ENCODE peak calls at places on chromosome 12, in four cellular contexts. L is prostate gland, F is ovary, X is GM23338. M is an unnamed sample.
A peak's percentile ranks its signal among the peaks of the same experiment; 100 is the strongest.

GRCh38 chr12:115199831-115200230 is 515.9 kb upstream of the TBX3 start:
- DNase-seq in L (no peak), F (no peak), X (no peak), M (no peak)

GRCh38 chr12:4417471-4417870 is 28.1 kb downstream of the FGF6 start:
- DNase-seq in L (no peak), F (no peak), X (peak; percentile 23), M (no peak)

GRCh38 chr12:90065301-90065801 is 356.7 kb upstream of the ATP2B1 start:
- DNase-seq in L (no peak), F (no peak), X (peak; percentile 5), M (no peak)

GRCh38 chr12:115398311-115398781 is 714.4 kb upstream of the TBX3 start:
- DNase-seq in L (no peak), F (no peak), X (no peak), M (no peak)

GRCh38 chr12:106125351-106126085 is 13.2 kb downstream of the NUAK1 start:
- DNase-seq in L (no peak), F (no peak), X (no peak), M (no peak)

GRCh38 chr12:19236656-19237055 is 107.1 kb downstream of the PLEKHA5 start:
- DNase-seq in L (no peak), F (no peak), X (no peak), M (no peak)

GRCh38 chr12:132804426-132804861 is 24.2 kb downstream of the GOLGA3 start:
- DNase-seq in L (peak; percentile 35), F (no peak), X (peak; percentile 21), M (no peak)

GRCh38 chr12:62613092-62613491 is 146.5 kb downstream of the MON2 start:
- DNase-seq in L (no peak), F (no peak), X (no peak), M (no peak)

GRCh38 chr12:20212658-20213387 is 155.5 kb upstream of the PDE3A start:
- DNase-seq in L (peak; percentile 54), F (peak; percentile 85), X (peak; percentile 90), M (peak; percentile 93)

GRCh38 chr12:51528852-51529545 is 62.0 kb upstream of the SCN8A start:
- DNase-seq in L (no peak), F (no peak), X (peak; percentile 7), M (no peak)

GRCh38 chr12:48069253-48069652 is 36.6 kb downstream of the SENP1 start:
- DNase-seq in L (no peak), F (no peak), X (no peak), M (no peak)

GRCh38 chr12:62737201-62737600 is 197.7 kb downstream of the PPM1H start:
- DNase-seq in L (no peak), F (no peak), X (no peak), M (no peak)

GRCh38 chr12:132503611-132504204 is 13.8 kb downstream of the FBRSL1 start:
- DNase-seq in L (no peak), F (no peak), X (no peak), M (no peak)

GRCh38 chr12:64216239-64216638 is 5.9 kb downstream of the KICS2 start:
- DNase-seq in L (no peak), F (no peak), X (no peak), M (no peak)

GRCh38 chr12:48422060-48422459 is 50.3 kb upstream of the ANP32D start:
- DNase-seq in L (no peak), F (no peak), X (no peak), M (no peak)

GRCh38 chr12:69583203-69583602 is 2.1 kb upstream of the CCT2 start:
- DNase-seq in L (no peak), F (no peak), X (peak; percentile 75), M (no peak)

GRCh38 chr12:94565683-94566082 is 84.7 kb downstream of the TMCC3 start:
- DNase-seq in L (no peak), F (no peak), X (no peak), M (no peak)

GRCh38 chr12:80966001-80966400 is 28.3 kb upstream of the LIN7A start:
- DNase-seq in L (no peak), F (no peak), X (peak; percentile 80), M (no peak)

GRCh38 chr12:9948606-9949286 is 16.6 kb upstream of the CLEC2A start:
- DNase-seq in L (no peak), F (no peak), X (no peak), M (no peak)

GRCh38 chr12:77049767-77050353 is 15.5 kb downstream of the E2F7 start:
- DNase-seq in L (peak; percentile 39), F (no peak), X (peak; percentile 68), M (no peak)

GRCh38 chr12:92107094-92107493 is 38.6 kb downstream of the BTG1 start:
- DNase-seq in L (no peak), F (no peak), X (peak; percentile 29), M (no peak)
- H3K4me3 ChIP-seq in L (no peak overlapping the region), F (no peak overlapping the region), X (no peak overlapping the region), M (no peak overlapping the region)

DNA sequence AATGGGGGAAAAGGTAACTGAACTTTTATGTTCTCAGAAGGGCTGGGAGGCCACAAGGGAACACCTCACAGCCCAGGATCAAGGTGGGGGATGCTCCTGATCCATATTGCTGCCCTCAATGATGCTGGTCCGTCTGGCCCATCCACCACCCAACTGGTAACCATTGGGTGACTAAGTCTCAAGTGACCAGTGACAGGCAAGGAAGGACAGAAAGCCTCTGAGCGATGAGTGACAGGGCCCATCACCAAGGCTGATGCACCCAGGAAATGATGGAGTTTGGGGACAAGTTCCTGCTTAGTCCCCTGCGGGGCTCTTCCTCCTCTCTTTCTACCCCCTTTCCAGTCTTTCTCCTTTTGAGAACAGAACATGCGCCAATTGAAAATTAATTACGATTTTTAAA is 2.6 kb upstream of the MMP19 start:
- DNase-seq in L (no peak), F (no peak), X (no peak), M (no peak)
- H3K4me1 ChIP-seq in L (no peaks in the 10 kb centered on the region), F (peaks cover 12% of the 10 kb centered on the region), X (peaks cover 8% of the 10 kb centered on the region), M (no peaks in the 10 kb centered on the region)

GRCh38 chr12:123150804-123151678 is at the start of gene PITPNM2:
- DNase-seq in L (peak; percentile 43), F (peak; percentile 84), X (peak; percentile 78), M (no peak)

GRCh38 chr12:123150273-123150803 is 552 bp downstream of the PITPNM2 start:
- DNase-seq in L (no peak), F (peak; percentile 79), X (peak; percentile 55), M (no peak)

GRCh38 chr12:123152823-123153222 is 1.9 kb upstream of the PITPNM2 start:
- DNase-seq in L (no peak), F (no peak), X (peak; percentile 23), M (no peak)

GRCh38 chr12:123151679-123152454 is 977 bp upstream of the PITPNM2 start:
- DNase-seq in L (no peak), F (peak; percentile 53), X (peak; percentile 45), M (no peak)

DNA sequence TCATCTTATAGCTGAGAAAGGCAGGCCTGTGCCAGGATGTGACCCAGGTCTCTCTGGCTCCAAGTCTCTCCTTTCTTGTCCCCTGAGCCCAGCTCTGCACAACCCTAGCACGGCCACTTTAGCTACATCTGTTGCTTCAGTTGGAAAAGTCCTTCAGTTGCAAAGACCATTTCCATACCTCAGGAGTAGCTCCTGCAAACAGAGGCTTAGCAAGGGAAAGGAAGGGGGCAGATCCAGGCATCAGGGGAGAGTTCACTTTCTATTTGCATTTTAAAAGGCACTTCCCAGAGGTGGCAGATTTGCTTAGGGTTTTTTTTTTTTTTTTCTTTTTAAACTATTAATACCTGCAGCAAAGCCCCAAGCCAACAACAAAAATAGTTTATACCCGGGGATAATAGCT is 3.0 kb upstream of the PITPNM2 start:
- DNase-seq in L (no peak), F (no peak), X (peak; percentile 62), M (no peak)
- H3K4me3 ChIP-seq in L (no peak overlapping the region), F (no peak overlapping the region), X (peak overlapping the region; percentile 33), M (no peak overlapping the region)

GRCh38 chr12:46472144-46472705 is 99.7 kb upstream of the SLC38A2 start:
- DNase-seq in L (no peak), F (no peak), X (no peak), M (no peak)

GRCh38 chr12:46472893-46473633 is 100.5 kb upstream of the SLC38A2 start:
- DNase-seq in L (no peak), F (no peak), X (no peak), M (no peak)

GRCh38 chr12:46470039-46470627 is 97.6 kb upstream of the SLC38A2 start:
- DNase-seq in L (no peak), F (no peak), X (no peak), M (no peak)

GRCh38 chr12:46470975-46471374 is 98.4 kb upstream of the SLC38A2 start:
- DNase-seq in L (no peak), F (no peak), X (no peak), M (no peak)

DNA sequence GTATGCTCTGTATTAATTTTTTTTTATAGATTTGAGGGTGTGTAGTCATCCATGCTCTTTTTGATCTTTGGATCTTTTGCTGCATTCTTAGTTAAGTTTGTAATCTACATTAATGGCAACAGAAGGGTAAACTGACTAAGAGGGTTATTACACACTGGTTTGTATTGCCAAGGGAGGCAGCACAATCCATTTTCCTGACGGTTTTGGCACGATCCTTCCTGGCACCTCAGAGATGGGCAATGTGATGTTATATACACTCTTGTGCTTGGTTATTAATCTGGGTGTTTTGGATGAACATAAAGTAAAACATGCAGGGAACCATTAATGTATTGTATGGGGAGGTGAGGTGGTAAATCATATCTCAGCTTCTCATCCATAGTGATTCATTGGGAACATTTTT is 98.8 kb upstream of the SLC38A2 start:
- DNase-seq in L (no peak), F (no peak), X (no peak), M (no peak)
- H3K4me1 ChIP-seq in L (no peaks in the 10 kb centered on the region), F (peaks cover 6% of the 10 kb centered on the region), X (peaks cover 18% of the 10 kb centered on the region), M (no peaks in the 10 kb centered on the region)

M was measured in right atrium auricular region.